ENCODE peak calls at places on chromosomes 3 and 15, in nine cellular contexts. One of them, this sample, is unnamed.

GRCh38 chr15:101325263-101326025 is 30.4 kb upstream of the SNRPA1 start:
- DNase-seq in pancreas: no peak
- DNase-seq in HFF-Myc: no peak
- DNase-seq in cardiac muscle cell: no peak
- DNase-seq in GM23248: no peak
- DNase-seq in esophagus squamous epithelium: no peak
- DNase-seq in uterus: no peak
- DNase-seq in thyroid gland: no peak
- DNase-seq in OCI-LY7: no peak
- DNase-seq in this sample: no peak

GRCh38 chr3:135567223-135567622 is 398.3 kb upstream of the PPP2R3A start:
- DNase-seq in pancreas: no peak
- DNase-seq in OCI-LY7: no peak
- DNase-seq in HFF-Myc: no peak
- DNase-seq in thyroid gland: no peak
- DNase-seq in esophagus squamous epithelium: no peak
- DNase-seq in GM23248: no peak
- DNase-seq in uterus: no peak
- DNase-seq in cardiac muscle cell: no peak
- DNase-seq in this sample: no peak

GRCh38 chr15:67917037-67917436 is 77.2 kb upstream of the RNU6-1 start:
- DNase-seq in OCI-LY7: no peak
- DNase-seq in thyroid gland: peak; percentile 30
- DNase-seq in HFF-Myc: no peak
- DNase-seq in esophagus squamous epithelium: no peak
- DNase-seq in GM23248: peak; percentile 12
- DNase-seq in uterus: peak; percentile 45
- DNase-seq in cardiac muscle cell: no peak
- DNase-seq in pancreas: no peak
- DNase-seq in this sample: no peak

GRCh38 chr15:64045774-64046346 is 425 bp downstream of the DAPK2 start:
- DNase-seq in GM23248: no peak
- DNase-seq in HFF-Myc: no peak
- DNase-seq in cardiac muscle cell: no peak
- DNase-seq in esophagus squamous epithelium: no peak
- DNase-seq in thyroid gland: peak; percentile 60
- DNase-seq in uterus: peak; percentile 28
- DNase-seq in pancreas: peak; percentile 25
- DNase-seq in OCI-LY7: no peak
- DNase-seq in this sample: no peak

GRCh38 chr3:45143673-45144670 is 2.2 kb downstream of the CDCP1 start:
- DNase-seq in pancreas: no peak
- DNase-seq in OCI-LY7: no peak
- DNase-seq in uterus: no peak
- DNase-seq in esophagus squamous epithelium: no peak
- DNase-seq in cardiac muscle cell: no peak
- DNase-seq in GM23248: no peak
- DNase-seq in HFF-Myc: no peak
- DNase-seq in thyroid gland: peak; percentile 74
- DNase-seq in this sample: no peak

GRCh38 chr15:84821501-84822021 is 4.4 kb downstream of the ALPK3 start:
- DNase-seq in thyroid gland: no peak
- DNase-seq in pancreas: no peak
- DNase-seq in GM23248: no peak
- DNase-seq in OCI-LY7: peak; percentile 16
- DNase-seq in cardiac muscle cell: no peak
- DNase-seq in HFF-Myc: no peak
- DNase-seq in esophagus squamous epithelium: no peak
- DNase-seq in uterus: peak; percentile 81
- DNase-seq in this sample: no peak

GRCh38 chr3:60575726-60576272 is 675.5 kb downstream of the FHIT start:
- DNase-seq in HFF-Myc: no peak
- DNase-seq in esophagus squamous epithelium: no peak
- DNase-seq in cardiac muscle cell: no peak
- DNase-seq in GM23248: no peak
- DNase-seq in uterus: no peak
- DNase-seq in thyroid gland: no peak
- DNase-seq in pancreas: no peak
- DNase-seq in OCI-LY7: no peak
- DNase-seq in this sample: no peak

GRCh38 chr15:73727330-73728018 is 25.7 kb downstream of the INSYN1 start:
- DNase-seq in uterus: no peak
- DNase-seq in esophagus squamous epithelium: no peak
- DNase-seq in HFF-Myc: no peak
- DNase-seq in thyroid gland: no peak
- DNase-seq in pancreas: no peak
- DNase-seq in OCI-LY7: no peak
- DNase-seq in GM23248: peak; percentile 92
- DNase-seq in cardiac muscle cell: peak; percentile 33
- DNase-seq in this sample: no peak

GRCh38 chr15:39804026-39804425 is 21.4 kb upstream of the FSIP1 start:
- DNase-seq in HFF-Myc: no peak
- DNase-seq in OCI-LY7: no peak
- DNase-seq in esophagus squamous epithelium: no peak
- DNase-seq in cardiac muscle cell: no peak
- DNase-seq in thyroid gland: no peak
- DNase-seq in pancreas: no peak
- DNase-seq in GM23248: peak; percentile 47
- DNase-seq in uterus: no peak
- DNase-seq in this sample: no peak

GRCh38 chr3:111924283-111924682 is 54.5 kb upstream of the ABHD10 start:
- DNase-seq in HFF-Myc: no peak
- DNase-seq in pancreas: peak; percentile 91
- DNase-seq in esophagus squamous epithelium: no peak
- DNase-seq in OCI-LY7: no peak
- DNase-seq in GM23248: no peak
- DNase-seq in cardiac muscle cell: no peak
- DNase-seq in uterus: no peak
- DNase-seq in thyroid gland: peak; percentile 22
- DNase-seq in this sample: no peak

GRCh38 chr3:63661242-63661641 is 8.8 kb downstream of the SNTN start:
- DNase-seq in thyroid gland: no peak
- DNase-seq in cardiac muscle cell: peak; percentile 9
- DNase-seq in pancreas: no peak
- DNase-seq in HFF-Myc: no peak
- DNase-seq in OCI-LY7: peak; percentile 8
- DNase-seq in uterus: no peak
- DNase-seq in GM23248: peak; percentile 33
- DNase-seq in esophagus squamous epithelium: no peak
- DNase-seq in this sample: no peak

GRCh38 chr15:68303134-68303533 is 25.6 kb downstream of the FEM1B start:
- DNase-seq in HFF-Myc: no peak
- DNase-seq in pancreas: no peak
- DNase-seq in OCI-LY7: no peak
- DNase-seq in uterus: no peak
- DNase-seq in thyroid gland: no peak
- DNase-seq in GM23248: no peak
- DNase-seq in cardiac muscle cell: no peak
- DNase-seq in esophagus squamous epithelium: no peak
- DNase-seq in this sample: no peak

GRCh38 chr3:186511245-186511644 is 32.9 kb downstream of the CRYGS start:
- DNase-seq in cardiac muscle cell: no peak
- DNase-seq in uterus: no peak
- DNase-seq in GM23248: no peak
- DNase-seq in thyroid gland: no peak
- DNase-seq in HFF-Myc: no peak
- DNase-seq in OCI-LY7: no peak
- DNase-seq in esophagus squamous epithelium: no peak
- DNase-seq in pancreas: no peak
- DNase-seq in this sample: no peak

GRCh38 chr15:90558182-90558581 is 28.5 kb downstream of the CRTC3 start:
- DNase-seq in HFF-Myc: no peak
- DNase-seq in OCI-LY7: no peak
- DNase-seq in cardiac muscle cell: peak; percentile 63
- DNase-seq in esophagus squamous epithelium: no peak
- DNase-seq in GM23248: peak; percentile 61
- DNase-seq in pancreas: no peak
- DNase-seq in thyroid gland: peak; percentile 20
- DNase-seq in uterus: peak; percentile 43
- DNase-seq in this sample: no peak

GRCh38 chr3:189806171-189806951 is 175.2 kb downstream of the TP63 start:
- DNase-seq in HFF-Myc: no peak
- DNase-seq in uterus: no peak
- DNase-seq in esophagus squamous epithelium: no peak
- DNase-seq in GM23248: no peak
- DNase-seq in thyroid gland: no peak
- DNase-seq in pancreas: no peak
- DNase-seq in OCI-LY7: no peak
- DNase-seq in cardiac muscle cell: peak; percentile 61
- DNase-seq in this sample: no peak

GRCh38 chr3:100708644-100708988 is 678 bp upstream of the TFG start:
- DNase-seq in esophagus squamous epithelium: no peak
- DNase-seq in OCI-LY7: no peak
- DNase-seq in GM23248: no peak
- DNase-seq in cardiac muscle cell: no peak
- DNase-seq in pancreas: no peak
- DNase-seq in HFF-Myc: no peak
- DNase-seq in thyroid gland: no peak
- DNase-seq in uterus: no peak
- DNase-seq in this sample: no peak

GRCh38 chr3:43995929-43996378 is 245.7 kb upstream of the TOPAZ1 start:
- DNase-seq in uterus: no peak
- DNase-seq in HFF-Myc: no peak
- DNase-seq in esophagus squamous epithelium: no peak
- DNase-seq in GM23248: peak; percentile 13
- DNase-seq in OCI-LY7: peak; percentile 15
- DNase-seq in pancreas: no peak
- DNase-seq in cardiac muscle cell: peak; percentile 5
- DNase-seq in thyroid gland: peak; percentile 36
- DNase-seq in this sample: no peak
- H3K4me3 ChIP-seq in uterus: no peak overlapping the region
- H3K4me3 ChIP-seq in HFF-Myc: peak overlapping the region; percentile 35
- H3K4me3 ChIP-seq in esophagus squamous epithelium: no peak overlapping the region
- H3K4me3 ChIP-seq in GM23248: peak overlapping the region; percentile 64
- H3K4me3 ChIP-seq in OCI-LY7: peak overlapping the region; percentile 93
- H3K4me3 ChIP-seq in pancreas: peak overlapping the region; percentile 29
- H3K4me3 ChIP-seq in cardiac muscle cell: peak overlapping the region; percentile 41
- H3K4me3 ChIP-seq in thyroid gland: peak overlapping the region; percentile 39
- H3K4me3 ChIP-seq in this sample: peak overlapping the region; percentile 74

GRCh38 chr3:143265501-143266070 is 146.0 kb downstream of the CHST2 start:
- DNase-seq in cardiac muscle cell: no peak
- DNase-seq in esophagus squamous epithelium: no peak
- DNase-seq in HFF-Myc: no peak
- DNase-seq in uterus: no peak
- DNase-seq in GM23248: no peak
- DNase-seq in pancreas: no peak
- DNase-seq in OCI-LY7: no peak
- DNase-seq in thyroid gland: no peak
- DNase-seq in this sample: no peak

GRCh38 chr3:143266512-143266911 is 146.9 kb downstream of the CHST2 start:
- DNase-seq in uterus: no peak
- DNase-seq in OCI-LY7: no peak
- DNase-seq in thyroid gland: no peak
- DNase-seq in pancreas: no peak
- DNase-seq in esophagus squamous epithelium: no peak
- DNase-seq in GM23248: peak; percentile 55
- DNase-seq in HFF-Myc: no peak
- DNase-seq in cardiac muscle cell: no peak
- DNase-seq in this sample: no peak

GRCh38 chr3:143266936-143267335 is 147.4 kb downstream of the CHST2 start:
- DNase-seq in uterus: no peak
- DNase-seq in cardiac muscle cell: no peak
- DNase-seq in pancreas: no peak
- DNase-seq in GM23248: no peak
- DNase-seq in OCI-LY7: peak; percentile 40
- DNase-seq in HFF-Myc: no peak
- DNase-seq in esophagus squamous epithelium: no peak
- DNase-seq in thyroid gland: no peak
- DNase-seq in this sample: no peak

GRCh38 chr3:143269741-143270140 is 150.2 kb downstream of the CHST2 start:
- DNase-seq in HFF-Myc: no peak
- DNase-seq in thyroid gland: no peak
- DNase-seq in esophagus squamous epithelium: no peak
- DNase-seq in cardiac muscle cell: no peak
- DNase-seq in uterus: no peak
- DNase-seq in GM23248: peak; percentile 3
- DNase-seq in OCI-LY7: no peak
- DNase-seq in pancreas: no peak
- DNase-seq in this sample: no peak

DNA sequence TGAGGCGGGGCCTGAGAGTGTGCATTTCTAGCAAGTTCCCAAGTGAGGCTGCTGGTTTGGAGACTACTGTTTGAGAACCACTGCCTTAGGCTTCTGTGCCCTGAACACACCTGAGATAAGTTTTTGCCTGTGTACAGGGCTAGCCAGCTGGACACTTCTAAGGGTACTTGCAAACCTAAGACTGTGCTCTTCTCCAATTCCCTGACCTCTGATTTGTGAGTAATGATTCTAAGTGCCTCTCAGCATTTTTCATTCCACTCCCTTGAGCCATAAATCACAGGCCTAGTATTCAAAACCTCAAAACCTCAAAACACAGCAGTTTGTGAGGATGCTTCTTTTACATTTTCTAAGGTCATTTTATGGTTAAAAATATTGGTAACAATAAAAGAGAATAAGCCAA is 148.4 kb downstream of the CHST2 start:
- DNase-seq in esophagus squamous epithelium: no peak
- DNase-seq in pancreas: no peak
- DNase-seq in GM23248: peak; percentile 6
- DNase-seq in HFF-Myc: no peak
- DNase-seq in uterus: no peak
- DNase-seq in thyroid gland: peak; percentile 14
- DNase-seq in cardiac muscle cell: no peak
- DNase-seq in OCI-LY7: no peak
- DNase-seq in this sample: no peak
- H3K4me3 ChIP-seq in esophagus squamous epithelium: no peak overlapping the region
- H3K4me3 ChIP-seq in pancreas: no peak overlapping the region
- H3K4me3 ChIP-seq in GM23248: no peak overlapping the region
- H3K4me3 ChIP-seq in HFF-Myc: no peak overlapping the region
- H3K4me3 ChIP-seq in uterus: no peak overlapping the region
- H3K4me3 ChIP-seq in thyroid gland: no peak overlapping the region
- H3K4me3 ChIP-seq in cardiac muscle cell: no peak overlapping the region
- H3K4me3 ChIP-seq in OCI-LY7: no peak overlapping the region
- H3K4me3 ChIP-seq in this sample: no peak overlapping the region

GRCh38 chr3:123884258-123884831 is at the start of gene MYLK:
- DNase-seq in OCI-LY7: no peak
- DNase-seq in cardiac muscle cell: peak; percentile 94
- DNase-seq in esophagus squamous epithelium: no peak
- DNase-seq in HFF-Myc: peak; percentile 69
- DNase-seq in thyroid gland: peak; percentile 74
- DNase-seq in uterus: peak; percentile 72
- DNase-seq in pancreas: peak; percentile 67
- DNase-seq in GM23248: peak; percentile 96
- DNase-seq in this sample: no peak
- H3K4me3 ChIP-seq in OCI-LY7: no peak within 1 kb of the TSS
- H3K4me3 ChIP-seq in cardiac muscle cell: peak within 1 kb of the TSS; percentile 51
- H3K4me3 ChIP-seq in esophagus squamous epithelium: peak within 1 kb of the TSS; percentile 14
- H3K4me3 ChIP-seq in HFF-Myc: peak within 1 kb of the TSS; percentile 82
- H3K4me3 ChIP-seq in thyroid gland: peak within 1 kb of the TSS; percentile 23
- H3K4me3 ChIP-seq in uterus: peak within 1 kb of the TSS; percentile 55
- H3K4me3 ChIP-seq in pancreas: peak within 1 kb of the TSS; percentile 52
- H3K4me3 ChIP-seq in GM23248: peak within 1 kb of the TSS; percentile 100
- H3K4me3 ChIP-seq in this sample: peak within 1 kb of the TSS; percentile 89

DNA sequence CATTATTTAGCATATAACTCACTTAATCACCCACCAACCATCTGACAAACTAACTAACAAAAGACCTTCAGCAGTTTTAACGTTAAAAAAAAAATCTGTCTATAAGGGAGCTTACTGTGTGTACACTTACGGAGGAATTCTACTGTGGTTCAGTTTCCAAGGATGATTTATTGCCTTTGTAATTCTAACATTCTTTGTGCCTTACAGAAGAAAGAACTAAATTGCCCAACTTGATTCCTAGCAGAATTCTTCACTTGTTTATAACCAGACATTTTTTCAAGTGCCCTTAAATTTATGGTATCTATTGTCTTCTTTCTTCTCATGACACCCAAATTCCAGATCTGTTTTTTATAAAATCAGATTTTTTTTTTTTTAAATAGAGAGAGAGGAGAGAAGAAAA is 119.7 kb upstream of the IGSF10 start:
- DNase-seq in thyroid gland: no peak
- DNase-seq in HFF-Myc: peak; percentile 67
- DNase-seq in pancreas: no peak
- DNase-seq in cardiac muscle cell: no peak
- DNase-seq in uterus: no peak
- DNase-seq in OCI-LY7: no peak
- DNase-seq in esophagus squamous epithelium: no peak
- DNase-seq in GM23248: peak; percentile 88
- DNase-seq in this sample: peak; percentile 99
- H3K4me3 ChIP-seq in thyroid gland: no peak overlapping the region
- H3K4me3 ChIP-seq in HFF-Myc: no peak overlapping the region
- H3K4me3 ChIP-seq in pancreas: no peak overlapping the region
- H3K4me3 ChIP-seq in cardiac muscle cell: no peak overlapping the region
- H3K4me3 ChIP-seq in uterus: no peak overlapping the region
- H3K4me3 ChIP-seq in OCI-LY7: no peak overlapping the region
- H3K4me3 ChIP-seq in esophagus squamous epithelium: no peak overlapping the region
- H3K4me3 ChIP-seq in GM23248: peak overlapping the region; percentile 35
- H3K4me3 ChIP-seq in this sample: peak overlapping the region; percentile 73

This sample was measured in SK-N-MC.